ENCODE peak calls at places on chromosomes 7 and 10, in five cellular contexts. U is activated gamma-delta T cell treated with Interleukin-2 at 50 U/mL for 16 hours, V is neural progenitor cell, W is H4, F is HTR-8/SVneo. M is an unnamed sample.

GRCh38 chr7:77738871-77739270 is 42.6 kb downstream of the RSBN1L start:
- DNase-seq in U (no peak), V (no peak), W (peak), F (peak), M (no peak)

GRCh38 chr10:17564911-17565310 is 52.3 kb downstream of the HACD1 start:
- DNase-seq in U (no peak), V (no peak), W (no peak), F (no peak), M (no peak)

GRCh38 chr10:17217661-17218306 is 10.3 kb upstream of the VIM start:
- DNase-seq in U (no peak), V (no peak), W (no peak), F (no peak), M (no peak)

GRCh38 chr10:66925896-66926719 is at the start of gene LRRTM3:
- DNase-seq in U (no peak), V (peak), W (peak), F (peak), M (peak)

GRCh38 chr7:76294344-76295024 is 8.0 kb upstream of the HSPB1 start:
- DNase-seq in U (no peak), V (peak), W (peak), F (no peak), M (peak)

GRCh38 chr10:123038782-123039631 is 30.2 kb downstream of the ACADSB start:
- DNase-seq in U (no peak), V (peak), W (no peak), F (no peak), M (no peak)

GRCh38 chr10:132064082-132064755 is 1.5 kb upstream of the JAKMIP3 start:
- DNase-seq in U (no peak), V (no peak), W (no peak), F (no peak), M (no peak)

GRCh38 chr7:14054125-14054524 is 64.7 kb upstream of the ETV1 start:
- DNase-seq in U (no peak), V (no peak), W (no peak), F (no peak), M (no peak)

GRCh38 chr10:126598009-126598408 is 72.5 kb downstream of the C10orf90 start:
- DNase-seq in U (no peak), V (peak), W (peak), F (peak), M (peak)

GRCh38 chr10:84008878-84009277 is 130.4 kb upstream of the GHITM start:
- DNase-seq in U (peak), V (peak), W (peak), F (no peak), M (peak)

GRCh38 chr10:127908106-127908957 is 1.4 kb downstream of the PTPRE start:
- DNase-seq in U (no peak), V (no peak), W (no peak), F (peak), M (no peak)

GRCh38 chr10:125161570-125162139 is 1.3 kb upstream of the CTBP2 start:
- DNase-seq in U (no peak), V (no peak), W (peak), F (no peak), M (peak)

M was measured in iPS-NIHi11.